ENCODE peak calls at places on chromosomes 12 and 14, in four cellular contexts. E is K562, O is H1, Q is HepG2. J is an unnamed sample. For H3K4me1, the result is how much of the 10 kb centered on the place peaks cover.

GRCh38 chr12:72346331-72346944 is 74.3 kb downstream of the TRHDE start:
- DNase-seq in E (peak), O (peak), Q (peak), J (peak)

GRCh38 chr14:32682219-32682618 is 256.5 kb upstream of the NPAS3 start:
- DNase-seq in E (no peak), O (no peak), Q (no peak), J (no peak)

GRCh38 chr12:91099373-91099772 is 11.9 kb downstream of the LUM start:
- DNase-seq in E (no peak), O (no peak), Q (no peak), J (no peak)

GRCh38 chr14:31080489-31080888 is 54.3 kb upstream of the STRN3 start:
- DNase-seq in E (no peak), O (peak), Q (no peak), J (no peak)

GRCh38 chr12:32535260-32535999 is 136.1 kb downstream of the FGD4 start:
- DNase-seq in E (no peak), O (no peak), Q (peak), J (peak)

GRCh38 chr14:75334191-75335051 is 55.8 kb downstream of the FOS start:
- DNase-seq in E (no peak), O (no peak), Q (no peak), J (no peak)

GRCh38 chr12:57892232-57892987 is 45.9 kb upstream of the CTDSP2 start:
- DNase-seq in E (peak), O (no peak), Q (no peak), J (no peak)

GRCh38 chr12:40971911-40972310 is 216.2 kb upstream of the PDZRN4 start:
- DNase-seq in E (no peak), O (no peak), Q (no peak), J (no peak)

GRCh38 chr14:33362934-33363333 is 424.3 kb downstream of the NPAS3 start:
- DNase-seq in E (no peak), O (no peak), Q (no peak), J (no peak)

GRCh38 chr14:31927348-31927826 is 149.7 kb upstream of the ARHGAP5 start:
- DNase-seq in E (no peak), O (no peak), Q (peak), J (peak)

GRCh38 chr12:83114042-83114441 is 427.3 kb downstream of the TMTC2 start:
- DNase-seq in E (no peak), O (no peak), Q (no peak), J (no peak)

GRCh38 chr12:12398026-12398859 is 41.4 kb downstream of the BORCS5 start:
- DNase-seq in E (peak), O (no peak), Q (peak), J (peak)

GRCh38 chr12:27217590-27217989 is 26.5 kb upstream of the STK38L start:
- DNase-seq in E (no peak), O (no peak), Q (no peak), J (no peak)

GRCh38 chr14:90600619-90601018 is 203.8 kb downstream of the CALM1 start:
- DNase-seq in E (no peak), O (no peak), Q (no peak), J (no peak)

GRCh38 chr14:49972199-49972671 is 79.4 kb downstream of the ARF6 start:
- DNase-seq in E (no peak), O (no peak), Q (no peak), J (no peak)

GRCh38 chr12:53575502-53576264 is 50.5 kb downstream of the ATF7 start:
- DNase-seq in E (peak), O (no peak), Q (no peak), J (peak)

GRCh38 chr14:95003099-95003960 is 154.0 kb downstream of the DICER1 start:
- DNase-seq in E (no peak), O (no peak), Q (no peak), J (no peak)

GRCh38 chr12:132739600-132740312 is 21.9 kb downstream of the ANKLE2 start:
- DNase-seq in E (no peak), O (no peak), Q (no peak), J (no peak)

GRCh38 chr14:68137704-68138619 is 318.4 kb downstream of the RAD51B start:
- DNase-seq in E (no peak), O (peak), Q (peak), J (peak)

GRCh38 chr12:269216-269615 is 6.6 kb upstream of the SLC6A13 start:
- DNase-seq in E (no peak), O (no peak), Q (no peak), J (no peak)

GRCh38 chr12:64749466-64750202 is 9.6 kb downstream of the GNS start:
- DNase-seq in E (no peak), O (no peak), Q (no peak), J (no peak)

GRCh38 chr14:69612014-69612758 is 790 bp downstream of the SUSD6 start:
- DNase-seq in E (no peak), O (no peak), Q (no peak), J (no peak)

GRCh38 chr14:31952573-31952972 is 124.5 kb upstream of the ARHGAP5 start:
- DNase-seq in E (no peak), O (no peak), Q (no peak), J (no peak)

GRCh38 chr12:14213542-14213941 is 151.9 kb upstream of the ATF7IP start:
- DNase-seq in E (no peak), O (peak), Q (no peak), J (no peak)

GRCh38 chr14:93932642-93933041 is 5.5 kb downstream of the FAM181A start:
- DNase-seq in E (no peak), O (no peak), Q (no peak), J (no peak)

GRCh38 chr12:97912943-97913342 is 450.3 kb downstream of the RMST start:
- DNase-seq in E (no peak), O (no peak), Q (no peak), J (peak)

GRCh38 chr12:7269273-7269672 is 34.6 kb upstream of the ACSM4 start:
- DNase-seq in E (no peak), O (no peak), Q (no peak), J (no peak)

GRCh38 chr12:56261503-56262230 is 3.5 kb upstream of the ANKRD52 start:
- DNase-seq in E (no peak), O (no peak), Q (no peak), J (peak)

GRCh38 chr14:94177806-94178205 is 3.7 kb downstream of the PPP4R4 start:
- DNase-seq in E (no peak), O (no peak), Q (no peak), J (no peak)

GRCh38 chr14:76926521-76927251 is 100.5 kb downstream of the LRRC74A start:
- DNase-seq in E (no peak), O (no peak), Q (no peak), J (no peak)

GRCh38 chr12:82055391-82055790 is 296.2 kb upstream of the PPFIA2 start:
- DNase-seq in E (no peak), O (no peak), Q (no peak), J (no peak)

GRCh38 chr12:16385779-16386646 is 38.6 kb downstream of the MGST1 start:
- DNase-seq in E (no peak), O (no peak), Q (peak), J (peak)

GRCh38 chr12:76946451-76946850 is 67.6 kb upstream of the CSRP2 start:
- DNase-seq in E (no peak), O (no peak), Q (no peak), J (no peak)
- TF ChIP-seq PHF8 in E (no peak), O (no peak), Q (no peak), J (no peak)

DNA sequence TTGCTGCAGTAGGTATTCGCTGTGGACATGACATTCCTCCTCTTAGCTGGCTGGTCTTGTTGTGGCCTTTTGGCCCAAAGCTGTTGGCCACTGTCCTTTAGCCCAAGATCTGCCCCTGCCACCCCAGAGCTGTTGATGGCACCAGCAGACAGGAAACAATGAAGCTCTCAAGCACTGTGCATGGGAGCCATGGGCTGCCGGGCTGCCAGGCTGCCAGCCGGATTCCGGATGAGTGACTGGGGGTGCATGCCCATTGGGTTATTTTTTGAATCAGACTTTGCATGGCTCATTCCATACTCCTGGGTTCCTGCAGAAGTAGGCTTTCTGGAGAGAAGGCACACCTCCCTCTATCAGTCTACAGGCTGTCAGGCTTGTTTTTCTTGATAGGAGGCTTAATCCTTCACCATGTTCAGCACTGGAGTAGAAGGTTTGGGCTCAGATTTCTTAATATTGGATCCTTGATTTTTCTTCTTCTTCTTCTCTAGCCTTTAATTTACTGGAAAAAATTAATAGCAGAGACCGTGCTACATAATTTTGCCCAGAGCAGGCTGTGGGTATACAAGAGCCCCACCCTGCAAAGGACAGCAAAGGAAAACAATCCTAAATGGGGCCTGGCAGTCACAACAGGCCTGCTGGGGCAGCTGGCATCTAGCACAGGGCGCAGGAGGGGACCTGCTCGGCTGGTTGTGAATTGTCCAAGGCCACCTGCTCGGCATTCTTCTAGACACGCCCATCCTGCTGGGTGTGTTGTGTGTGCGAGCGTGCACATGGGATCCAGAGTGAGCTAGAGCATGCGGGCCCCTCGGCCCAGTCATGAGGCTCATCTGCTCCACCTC is 32.2 kb downstream of the MAX start:
- DNase-seq in E (no peak), O (no peak), Q (no peak), J (no peak)
- H3K4me1 ChIP-seq in E (under half), O (under half), Q (under half), J (under half)

GRCh38 chr14:61662437-61663311 is 32.6 kb upstream of the HIF1A start:
- DNase-seq in E (peak), O (no peak), Q (peak), J (peak)

GRCh38 chr14:61661471-61661988 is 33.8 kb upstream of the HIF1A start:
- DNase-seq in E (no peak), O (no peak), Q (no peak), J (no peak)

GRCh38 chr14:61659582-61659981 is 35.7 kb upstream of the HIF1A start:
- DNase-seq in E (no peak), O (no peak), Q (no peak), J (no peak)

GRCh38 chr14:61662001-61662400 is 33.3 kb upstream of the HIF1A start:
- DNase-seq in E (no peak), O (no peak), Q (no peak), J (no peak)

GRCh38 chr14:61663312-61663974 is 31.9 kb upstream of the HIF1A start:
- DNase-seq in E (no peak), O (no peak), Q (no peak), J (no peak)
- TF ChIP-seq PHF8 in E (no peak), O (no peak), Q (no peak), J (no peak)

GRCh38 chr14:58641509-58641908 is 3.7 kb downstream of the DACT1 start:
- DNase-seq in E (no peak), O (no peak), Q (no peak), J (no peak)
- H3K4me1 ChIP-seq in E (under half), O (under half), Q (under half), J (under half)

GRCh38 chr12:109275173-109275572 is 33.9 kb downstream of the FOXN4 start:
- DNase-seq in E (no peak), O (no peak), Q (no peak), J (no peak)

GRCh38 chr12:109274381-109274780 is 34.7 kb downstream of the FOXN4 start:
- DNase-seq in E (no peak), O (no peak), Q (no peak), J (no peak)

GRCh38 chr12:109276160-109276559 is 32.9 kb downstream of the FOXN4 start:
- DNase-seq in E (no peak), O (no peak), Q (no peak), J (no peak)

GRCh38 chr12:109271418-109271817 is 37.7 kb downstream of the FOXN4 start:
- DNase-seq in E (no peak), O (no peak), Q (no peak), J (no peak)

DNA sequence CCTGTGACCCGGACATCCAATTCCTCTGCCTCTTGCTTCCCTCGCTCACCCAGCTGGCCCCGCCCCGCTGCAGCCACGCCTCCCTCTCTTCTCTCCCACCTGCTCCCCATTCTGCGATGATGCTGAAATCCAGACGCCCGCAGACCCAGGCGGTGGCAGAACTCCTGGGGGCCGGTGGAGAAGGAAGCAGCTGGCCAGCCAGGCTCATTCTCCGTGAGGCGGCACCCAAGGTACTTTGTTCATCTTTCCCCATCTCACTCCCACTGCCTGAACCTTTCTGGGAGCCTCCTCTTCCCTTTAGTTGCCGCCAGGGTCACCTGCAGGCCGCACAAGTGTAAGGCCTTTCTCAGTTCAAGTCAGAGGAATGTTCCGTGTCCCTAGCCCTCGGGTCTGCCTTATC is 35.7 kb downstream of the FOXN4 start:
- DNase-seq in E (no peak), O (peak), Q (no peak), J (no peak)
- TF ChIP-seq PHF8 in E (no peak), O (no peak), Q (no peak), J (no peak)

GRCh38 chr14:35331605-35332516 is 39.7 kb downstream of the PSMA6 start:
- DNase-seq in E (peak), O (peak), Q (peak), J (no peak)

GRCh38 chr14:35332517-35333346 is 40.5 kb downstream of the PSMA6 start:
- DNase-seq in E (no peak), O (peak), Q (no peak), J (peak)

GRCh38 chr14:35335388-35336092 is 43.4 kb downstream of the PSMA6 start:
- DNase-seq in E (no peak), O (peak), Q (peak), J (peak)

GRCh38 chr14:35333797-35334743 is 41.9 kb downstream of the PSMA6 start:
- DNase-seq in E (no peak), O (peak), Q (peak), J (no peak)

GRCh38 chr14:35333347-35333730 is 41.2 kb downstream of the PSMA6 start:
- DNase-seq in E (no peak), O (peak), Q (no peak), J (no peak)
- H3K4me1 ChIP-seq in E (half or more), O (under half), Q (half or more), J (half or more)

J was measured in A549.